ENCODE peak calls at places on chromosomes 13 and 19, in six cellular contexts. A is fibroblast of the aortic adventitia; N is CD8-positive, alpha-beta T cell; L is thoracic aorta; V is omental fat pad; K is nephron progenitor cell. X is an unnamed sample.

GRCh38 chr13:27040826-27041108 is 130.8 kb downstream of the USP12 start:
- DNase-seq in A (no peak), N (no peak), L (no peak), V (no peak), K (no peak), X (no peak)

GRCh38 chr19:33390908-33391630 is 17.6 kb downstream of the CEBPG start:
- DNase-seq in A (no peak), N (no peak), L (no peak), V (no peak), K (no peak), X (no peak)

GRCh38 chr13:110132178-110132975 is 174.6 kb downstream of the COL4A1 start:
- DNase-seq in A (no peak), N (no peak), L (no peak), V (no peak), K (no peak), X (no peak)

GRCh38 chr13:45446181-45446580 is 18.6 kb upstream of the COG3 start:
- DNase-seq in A (peak), N (no peak), L (no peak), V (no peak), K (no peak), X (no peak)

GRCh38 chr19:58558066-58558622 is at the start of gene UBE2M:
- DNase-seq in A (peak), N (peak), L (no peak), V (no peak), K (peak), X (no peak)

GRCh38 chr19:14775855-14776254 is 2.5 kb downstream of the ADGRE2 start:
- DNase-seq in A (no peak), N (no peak), L (no peak), V (no peak), K (no peak), X (no peak)

GRCh38 chr19:1598777-1599459 is 6.3 kb upstream of the MBD3 start:
- DNase-seq in A (no peak), N (no peak), L (no peak), V (no peak), K (no peak), X (no peak)

GRCh38 chr19:41623360-41623759 is 3.5 kb downstream of the CEACAM4 start:
- DNase-seq in A (no peak), N (no peak), L (no peak), V (no peak), K (no peak), X (no peak)

GRCh38 chr13:32783067-32783466 is 196.8 kb downstream of the PDS5B start:
- DNase-seq in A (peak), N (no peak), L (no peak), V (no peak), K (no peak), X (no peak)

GRCh38 chr13:104847863-104848262 is 1687.6 kb downstream of the EFNB2 start:
- DNase-seq in A (no peak), N (no peak), L (no peak), V (no peak), K (no peak), X (no peak)
- TF ChIP-seq CTCF in A (no peak), N (no peak), L (no peak), V (no peak), K (no peak), X (no peak)

DNA sequence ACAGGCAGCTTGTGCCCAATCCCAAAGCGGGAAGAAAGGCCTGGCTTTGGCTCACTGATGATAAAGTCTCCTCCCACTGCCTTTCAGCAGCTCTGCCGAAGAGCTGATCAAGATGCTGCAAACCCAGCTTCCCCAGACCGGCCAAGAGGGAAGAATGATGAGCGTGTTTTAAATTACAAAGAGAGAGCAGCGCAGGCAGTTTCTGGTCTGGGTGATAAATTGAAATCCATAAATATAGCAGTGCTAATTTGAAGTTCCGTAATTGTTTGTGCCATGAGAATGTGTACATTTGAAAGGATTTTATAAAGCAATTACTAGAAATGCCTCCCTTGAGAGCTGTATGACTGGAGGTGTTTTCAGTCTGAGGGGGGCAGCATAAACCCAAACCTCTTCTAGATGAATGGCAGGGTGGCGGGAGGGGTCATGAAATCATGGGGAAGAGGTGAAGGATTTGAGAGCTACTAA is 171.8 kb downstream of the STK24 start:
- DNase-seq in A (peak), N (no peak), L (no peak), V (no peak), K (peak), X (no peak)
- TF ChIP-seq CTCF in A (no peak), N (no peak), L (no peak), V (no peak), K (no peak), X (no peak)

GRCh38 chr13:97142452-97142851 is 79.7 kb upstream of the MBNL2 start:
- DNase-seq in A (no peak), N (no peak), L (no peak), V (no peak), K (no peak), X (no peak)

GRCh38 chr13:97140611-97141010 is 81.5 kb upstream of the MBNL2 start:
- DNase-seq in A (no peak), N (no peak), L (no peak), V (no peak), K (no peak), X (no peak)

GRCh38 chr13:97145057-97145456 is 77.1 kb upstream of the MBNL2 start:
- DNase-seq in A (no peak), N (no peak), L (no peak), V (no peak), K (no peak), X (no peak)

GRCh38 chr13:97139704-97140103 is 82.4 kb upstream of the MBNL2 start:
- DNase-seq in A (no peak), N (no peak), L (no peak), V (no peak), K (no peak), X (no peak)

DNA sequence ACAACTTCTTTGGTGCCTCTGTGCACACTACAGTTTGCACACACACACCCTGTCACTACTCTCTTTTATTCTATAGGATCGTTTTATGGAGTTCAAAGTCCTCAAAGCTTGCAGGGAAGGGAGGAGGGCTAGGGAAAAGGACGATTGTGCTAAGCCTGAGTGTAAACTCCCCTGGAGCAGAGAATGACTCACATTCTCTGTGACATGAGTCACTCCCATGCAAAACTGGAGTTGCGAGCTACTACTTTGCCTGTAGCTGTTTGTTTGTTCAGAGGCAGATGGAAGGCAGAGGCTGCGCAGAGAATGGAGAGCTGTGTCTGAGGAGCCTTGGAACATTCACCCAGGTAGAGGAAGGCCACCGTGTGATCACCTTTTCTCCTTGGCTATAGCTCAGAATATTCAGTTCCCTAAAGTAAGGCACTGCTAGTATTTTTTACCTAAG is 80.5 kb upstream of the MBNL2 start:
- DNase-seq in A (peak), N (no peak), L (no peak), V (no peak), K (peak), X (no peak)
- TF ChIP-seq CTCF in A (no peak), N (no peak), L (no peak), V (no peak), K (no peak), X (no peak)

GRCh38 chr13:59343132-59343531 is 820.6 kb downstream of the DIAPH3 start:
- DNase-seq in A (no peak), N (no peak), L (no peak), V (no peak), K (no peak), X (no peak)

GRCh38 chr13:59346861-59347470 is 816.8 kb downstream of the DIAPH3 start:
- DNase-seq in A (no peak), N (no peak), L (no peak), V (no peak), K (no peak), X (no peak)

GRCh38 chr13:59342396-59342795 is 821.3 kb downstream of the DIAPH3 start:
- DNase-seq in A (no peak), N (no peak), L (no peak), V (no peak), K (no peak), X (no peak)

GRCh38 chr13:59345316-59345715 is 818.4 kb downstream of the DIAPH3 start:
- DNase-seq in A (no peak), N (no peak), L (no peak), V (no peak), K (no peak), X (no peak)

DNA sequence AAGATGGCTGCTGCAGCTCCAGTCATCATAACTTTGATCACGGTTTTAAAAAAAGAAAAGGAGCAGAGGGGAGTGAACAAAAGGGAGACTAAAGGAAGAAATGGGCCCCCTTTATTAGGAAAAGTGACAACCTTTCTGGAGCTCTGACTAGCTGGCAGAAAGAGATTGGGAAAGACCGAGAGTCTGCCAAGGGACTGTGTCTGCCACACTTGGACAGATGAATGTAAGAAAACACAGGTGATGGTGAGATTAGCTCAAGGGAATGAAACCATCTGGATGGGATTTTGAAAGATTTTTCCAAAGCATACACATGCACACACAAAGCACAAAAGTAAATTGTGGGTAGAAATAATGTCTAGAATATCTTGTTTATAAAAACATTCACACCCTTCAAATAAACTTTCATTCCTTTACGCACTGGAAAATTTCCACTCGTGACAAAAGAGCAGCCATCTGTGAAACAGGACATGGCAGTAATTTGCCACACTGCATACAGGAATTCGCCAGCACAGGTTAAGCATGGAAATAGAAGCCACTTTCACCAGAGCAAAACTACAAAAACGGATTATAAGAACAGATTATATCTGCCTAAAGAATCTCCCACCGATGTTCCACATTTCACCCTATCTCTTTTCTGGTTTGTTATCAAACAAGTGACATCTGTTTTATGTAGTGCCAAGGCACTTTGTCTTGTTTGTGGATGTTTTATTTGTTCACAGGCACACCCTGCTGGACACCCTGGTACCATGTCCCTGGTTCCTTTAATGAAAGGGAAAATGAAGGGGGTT is 819.5 kb downstream of the DIAPH3 start:
- DNase-seq in A (no peak), N (no peak), L (no peak), V (no peak), K (no peak), X (no peak)
- TF ChIP-seq CTCF in A (no peak), N (no peak), L (no peak), V (no peak), K (no peak), X (no peak)

DNA sequence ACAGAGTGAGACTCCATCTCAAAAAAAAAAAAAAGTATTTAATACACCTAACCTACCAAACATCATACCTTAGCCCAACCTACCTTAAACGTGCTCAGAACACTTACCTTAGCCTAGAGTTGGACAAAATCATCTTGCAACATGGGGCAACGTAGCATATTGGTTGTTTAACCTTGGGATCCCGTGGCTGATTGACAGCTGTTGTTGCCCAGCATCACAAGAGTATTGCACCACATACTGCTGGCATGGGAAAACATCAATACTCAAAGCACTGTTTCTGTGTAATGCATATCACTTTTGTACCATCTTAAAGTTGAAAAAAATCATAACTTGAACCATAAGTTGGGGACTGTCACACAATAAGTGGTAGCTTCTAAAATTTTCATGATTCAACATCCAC is 73.8 kb upstream of the MIR17HG start:
- DNase-seq in A (no peak), N (no peak), L (no peak), V (no peak), K (no peak), X (no peak)
- TF ChIP-seq CTCF in A (no peak), N (no peak), L (no peak), V (no peak), K (no peak), X (no peak)

GRCh38 chr13:28268800-28269223 is 130.5 kb downstream of the PAN3 start:
- DNase-seq in A (no peak), N (no peak), L (no peak), V (no peak), K (no peak), X (no peak)

DNA sequence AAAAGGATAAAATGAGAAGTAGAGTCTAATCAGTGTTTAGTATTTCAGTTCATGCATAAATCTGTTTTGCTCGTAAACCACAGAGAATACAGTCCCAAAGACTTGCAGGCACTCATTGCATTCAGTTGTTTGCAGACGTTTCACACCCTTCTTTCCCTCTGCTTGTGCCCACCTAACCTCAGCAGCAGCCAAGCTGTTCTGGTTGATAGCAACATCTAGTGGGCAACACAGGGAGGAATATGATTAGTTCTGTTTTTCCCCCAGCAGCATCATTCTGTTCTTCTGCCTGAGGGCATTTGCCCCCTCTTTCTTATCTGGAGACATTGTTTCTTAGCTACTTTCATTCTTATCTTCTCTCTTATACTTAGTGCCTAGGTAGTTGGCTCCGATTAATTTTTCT is 135.6 kb downstream of the PAN3 start:
- DNase-seq in A (no peak), N (no peak), L (no peak), V (no peak), K (no peak), X (no peak)
- TF ChIP-seq CTCF in A (no peak), N (no peak), L (no peak), V (no peak), K (no peak), X (no peak)

GRCh38 chr19:29779921-29780320 is 31.9 kb upstream of the CCNE1 start:
- DNase-seq in A (no peak), N (no peak), L (no peak), V (no peak), K (no peak), X (no peak)
- TF ChIP-seq CTCF in A (no peak), N (no peak), L (no peak), V (no peak), K (no peak), X (no peak)

GRCh38 chr13:34357435-34358232 is 539.7 kb downstream of the RFC3 start:
- DNase-seq in A (peak), N (no peak), L (no peak), V (no peak), K (no peak), X (no peak)
- TF ChIP-seq CTCF in A (no peak), N (no peak), L (no peak), V (no peak), K (no peak), X (no peak)